ENCODE peak calls at places on chromosomes 13 and 19, in ten cellular contexts. W is body of pancreas, H is cardiac muscle cell, B is heart left ventricle, Y is progenitor cell of endocrine pancreas, I is hepatocyte, R is transverse colon, J is kidney epithelial cell, N is pancreas, X is WTC11. M is an unnamed sample.

GRCh38 chr19:8050274-8051096 is 2.1 kb upstream of the CCL25 start:
- DNase-seq in W (peak; percentile 55), H (peak; percentile 96), B (peak; percentile 86), Y (peak; percentile 73), I (peak; percentile 94), R (peak; percentile 82), J (peak; percentile 41), N (peak; percentile 48), X (peak; percentile 100), M (no peak)

GRCh38 chr13:93339550-93339949 is 112.9 kb downstream of the GPC6 start:
- DNase-seq in W (no peak), H (no peak), B (no peak), Y (no peak), I (no peak), R (no peak), J (no peak), N (no peak), X (no peak), M (no peak)

GRCh38 chr19:49389406-49389805 is 1.4 kb downstream of the KASH5 start:
- DNase-seq in W (no peak), H (no peak), B (no peak), Y (no peak), I (no peak), R (no peak), J (no peak), N (no peak), X (no peak), M (no peak)

GRCh38 chr13:111132948-111133347 is 17.8 kb downstream of the ARHGEF7 start:
- DNase-seq in W (no peak), H (no peak), B (no peak), Y (no peak), I (no peak), R (no peak), J (no peak), N (no peak), X (no peak), M (no peak)

GRCh38 chr13:97768134-97768533 is 185.3 kb upstream of the IPO5 start:
- DNase-seq in W (no peak), H (no peak), B (no peak), Y (no peak), I (no peak), R (no peak), J (no peak), N (no peak), X (no peak), M (no peak)

GRCh38 chr13:97433727-97434416 is at the start of gene RAP2A:
- DNase-seq in W (peak; percentile 88), H (peak; percentile 97), B (peak; percentile 95), Y (peak; percentile 88), I (peak; percentile 97), R (peak; percentile 91), J (peak; percentile 64), N (peak; percentile 83), X (peak; percentile 89), M (peak; percentile 89)

GRCh38 chr13:45034342-45034741 is 45.0 kb downstream of the GPALPP1 start:
- DNase-seq in W (no peak), H (no peak), B (no peak), Y (no peak), I (no peak), R (no peak), J (no peak), N (no peak), X (no peak), M (no peak)

GRCh38 chr19:55688422-55689218 is 13.6 kb downstream of the EPN1 start:
- DNase-seq in W (no peak), H (no peak), B (peak; percentile 29), Y (no peak), I (peak; percentile 75), R (peak; percentile 87), J (no peak), N (no peak), X (no peak), M (no peak)

DNA sequence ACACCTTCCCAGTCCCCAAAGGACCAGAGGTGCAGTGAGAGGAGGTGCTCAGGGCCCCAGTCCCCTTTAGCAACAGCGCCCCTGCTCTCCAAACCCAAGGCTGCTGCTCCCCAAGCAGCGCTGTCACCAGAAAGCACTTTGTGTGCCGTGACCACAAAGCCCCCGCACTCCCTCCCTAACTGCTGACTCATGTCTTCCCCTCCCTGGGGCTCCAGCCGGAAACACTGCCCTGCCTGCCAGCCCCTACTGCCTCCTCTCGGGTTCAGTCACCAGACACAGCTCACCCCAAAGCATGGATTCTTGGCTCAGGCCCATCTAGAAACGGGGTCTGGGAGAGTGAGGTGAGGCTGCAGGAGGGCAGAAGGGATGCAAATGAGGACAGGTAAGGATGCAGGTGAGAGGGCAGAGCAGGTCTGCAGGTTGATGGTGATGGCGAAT is 4.9 kb upstream of the TNFSF14 start:
- DNase-seq in W (peak; percentile 28), H (no peak), B (peak; percentile 62), Y (no peak), I (peak; percentile 72), R (peak; percentile 67), J (peak; percentile 42), N (peak; percentile 13), X (peak; percentile 65), M (no peak)
- TF ChIP-seq CTCF in W (no peak), H (no peak), B (no peak), Y (no peak), I (no peak), R (no peak), J (peak; percentile 20), N (no peak), X (no peak), M (no peak)

DNA sequence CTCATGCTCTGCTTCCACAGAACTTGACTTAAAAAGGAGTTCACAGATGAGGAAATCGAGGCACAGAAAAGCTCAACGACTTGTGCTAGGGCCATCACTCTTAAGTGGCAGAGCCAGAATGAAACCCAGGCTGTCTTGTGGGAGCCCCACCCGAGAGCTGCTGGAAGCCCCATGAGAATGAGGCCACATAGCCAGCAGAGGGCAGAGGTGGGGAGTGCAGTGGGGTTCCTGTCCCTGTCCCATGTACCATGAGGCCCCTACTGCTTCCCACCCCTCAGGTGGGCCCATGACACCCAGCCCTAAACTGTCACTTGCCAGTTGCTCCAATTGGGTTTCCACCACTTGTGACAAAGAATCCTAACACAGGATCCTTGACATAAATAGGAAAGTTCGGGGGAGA is 175.9 kb downstream of the IRS2 start:
- DNase-seq in W (peak; percentile 16), H (peak; percentile 27), B (no peak), Y (no peak), I (peak; percentile 28), R (peak; percentile 55), J (no peak), N (peak; percentile 3), X (peak; percentile 56), M (no peak)
- TF ChIP-seq CTCF in W (no peak), H (peak; percentile 40), B (peak; percentile 47), Y (peak; percentile 24), I (peak; percentile 19), R (peak; percentile 53), J (peak; percentile 41), N (no peak), X (no peak), M (no peak)

GRCh38 chr19:44770550-44771257 is 7.0 kb upstream of the CBLC start:
- DNase-seq in W (peak; percentile 98), H (peak; percentile 97), B (peak; percentile 95), Y (peak; percentile 87), I (peak; percentile 98), R (peak; percentile 98), J (peak; percentile 77), N (peak; percentile 94), X (peak; percentile 99), M (peak; percentile 90)

GRCh38 chr19:44765949-44766335 is 11.7 kb upstream of the CBLC start:
- DNase-seq in W (no peak), H (no peak), B (no peak), Y (no peak), I (no peak), R (no peak), J (no peak), N (no peak), X (no peak), M (no peak)

GRCh38 chr19:44762033-44762432 is 13.5 kb downstream of the BCL3 start:
- DNase-seq in W (no peak), H (no peak), B (no peak), Y (no peak), I (no peak), R (no peak), J (no peak), N (no peak), X (no peak), M (no peak)

GRCh38 chr19:44767295-44768180 is 10.2 kb upstream of the CBLC start:
- DNase-seq in W (no peak), H (no peak), B (peak; percentile 19), Y (no peak), I (no peak), R (no peak), J (no peak), N (no peak), X (no peak), M (no peak)

DNA sequence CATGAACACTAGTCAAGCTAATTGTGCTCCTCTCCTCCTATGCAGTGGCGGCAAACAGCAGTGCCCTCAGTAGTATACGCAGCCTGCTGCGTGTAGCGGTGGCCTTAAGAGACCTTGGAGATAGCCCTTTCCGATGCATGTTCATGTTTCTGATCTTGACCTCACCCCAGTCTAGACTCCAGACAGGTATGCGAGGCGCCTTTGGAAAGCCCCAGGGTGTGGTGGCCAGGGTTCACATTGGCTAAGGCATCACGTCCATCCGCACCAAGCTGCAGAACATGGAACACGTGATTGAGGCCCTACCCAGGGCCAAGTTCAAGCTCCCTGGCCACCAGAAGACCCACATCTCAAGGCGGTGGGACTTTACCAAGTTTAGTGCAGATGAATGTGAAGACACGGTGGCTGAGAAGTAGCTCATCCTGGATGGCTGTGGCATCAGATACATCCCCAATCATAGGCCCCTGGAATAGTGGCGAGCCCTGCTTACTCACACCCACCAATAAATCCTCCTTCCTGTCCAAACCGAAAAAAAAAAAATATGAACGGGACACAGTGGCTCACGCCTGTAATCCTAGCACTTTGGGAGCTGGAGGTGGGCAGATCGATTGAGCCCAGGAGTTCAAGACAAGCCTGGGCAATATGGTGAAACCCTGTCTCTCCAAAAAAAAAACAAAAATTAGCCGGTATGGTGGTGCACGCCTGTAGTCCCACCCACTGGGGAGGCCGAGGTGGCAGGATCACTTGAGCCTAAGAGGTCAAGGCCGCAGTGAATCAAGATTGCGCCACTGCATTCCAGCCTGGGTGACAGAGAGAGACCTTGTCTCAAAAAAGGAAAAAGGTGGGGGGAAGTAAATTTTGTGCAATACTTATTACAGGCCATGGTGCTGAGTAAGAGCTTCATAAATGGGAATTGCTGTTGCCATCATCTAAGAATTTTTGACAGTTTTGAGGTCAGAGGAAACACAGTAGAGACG is 12.4 kb upstream of the CBLC start:
- DNase-seq in W (no peak), H (no peak), B (peak; percentile 64), Y (no peak), I (peak; percentile 70), R (peak; percentile 84), J (no peak), N (no peak), X (no peak), M (no peak)
- TF ChIP-seq CTCF in W (no peak), H (no peak), B (no peak), Y (no peak), I (no peak), R (no peak), J (no peak), N (no peak), X (no peak), M (no peak)

DNA sequence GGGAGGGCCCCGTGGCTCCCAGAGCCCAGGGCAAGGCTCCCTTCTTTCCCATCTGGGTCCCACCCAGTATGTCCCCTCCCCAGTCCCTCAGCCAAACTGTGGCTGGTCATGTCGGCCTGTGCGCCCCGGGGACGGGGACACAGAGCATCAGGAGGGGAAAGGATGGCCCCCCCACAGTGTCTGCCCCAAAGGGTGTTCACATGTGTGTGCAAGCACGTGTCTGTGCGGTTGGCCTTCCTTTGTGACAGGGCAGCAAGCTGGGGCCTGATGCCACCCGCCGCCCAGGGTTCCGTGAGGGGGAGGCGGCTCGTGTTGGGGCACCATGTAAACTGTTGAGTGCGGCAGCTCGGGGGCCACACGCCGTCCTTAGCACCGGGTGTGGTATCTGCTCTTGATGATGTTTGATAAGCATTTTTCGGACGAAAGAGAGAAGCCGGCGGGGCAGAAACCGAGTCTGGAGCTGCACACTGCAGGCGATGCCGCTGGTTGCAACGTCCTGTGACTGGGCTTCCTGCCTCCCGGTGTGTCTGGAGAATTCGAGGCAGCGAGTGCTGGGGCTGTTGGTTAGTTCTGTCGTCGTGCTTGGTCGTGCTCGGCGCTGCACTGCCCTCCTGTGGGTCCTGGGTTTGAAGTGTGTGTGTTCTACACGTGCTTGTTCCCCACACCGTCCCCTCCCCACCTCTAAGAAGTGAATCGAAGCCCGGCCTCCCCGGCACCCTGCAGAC is 18.4 kb downstream of the GNA11 start:
- DNase-seq in W (no peak), H (no peak), B (no peak), Y (no peak), I (no peak), R (no peak), J (no peak), N (no peak), X (no peak), M (no peak)
- TF ChIP-seq CTCF in W (no peak), H (no peak), B (no peak), Y (no peak), I (no peak), R (no peak), J (no peak), N (no peak), X (no peak), M (no peak)